ENCODE peak calls at places on chromosome 1, in seven cellular contexts. Q, C, D, K, T, A and R are unnamed samples.

GRCh38 chr1:208475951-208476824 is 232.0 kb upstream of the PLXNA2 start:
- DNase-seq in Q (no peak), D (peak), T (no peak), K (peak), C (peak), A (peak), R (peak)

GRCh38 chr1:226584164-226584563 is 35.6 kb downstream of the STUM start:
- DNase-seq in Q (no peak), C (no peak), D (no peak), K (no peak), T (no peak), A (no peak), R (no peak)

GRCh38 chr1:78483903-78484302 is 6.9 kb upstream of the PTGFR start:
- DNase-seq in Q (peak), A (no peak), D (no peak), T (no peak), C (no peak), K (peak), R (peak)

GRCh38 chr1:21149430-21149861 is 27.3 kb downstream of the EIF4G3 start:
- DNase-seq in T (no peak), A (no peak), Q (peak), D (peak), C (no peak), K (no peak), R (peak)

GRCh38 chr1:67824771-67825170 is 8.5 kb downstream of the GNG12 start:
- DNase-seq in K (no peak), Q (no peak), T (no peak), D (no peak), A (no peak), C (no peak), R (no peak)

GRCh38 chr1:39268906-39269305 is 64.4 kb downstream of the MACF1 start:
- DNase-seq in C (no peak), D (peak), T (peak), A (peak), Q (peak), K (peak), R (peak)

GRCh38 chr1:16006552-16007485 is 2.8 kb downstream of the SRARP start:
- DNase-seq in T (no peak), D (no peak), A (no peak), C (no peak), Q (peak), K (peak), R (peak)

GRCh38 chr1:153430561-153430960 is 14.2 kb downstream of the S100A7A start:
- DNase-seq in A (peak), Q (no peak), D (no peak), C (no peak), K (no peak), T (no peak), R (no peak)

GRCh38 chr1:204041803-204042505 is 31.0 kb upstream of the SOX13 start:
- DNase-seq in A (no peak), T (no peak), Q (peak), C (no peak), D (no peak), K (no peak), R (no peak)

GRCh38 chr1:41762251-41762650 is 156.5 kb downstream of the HIVEP3 start:
- DNase-seq in K (peak), C (no peak), Q (no peak), A (no peak), T (no peak), D (no peak), R (peak)

GRCh38 chr1:96557336-96557735 is 164.2 kb upstream of the PTBP2 start:
- DNase-seq in K (no peak), T (no peak), A (no peak), D (no peak), Q (peak), C (no peak), R (no peak)

GRCh38 chr1:37846634-37847339 is 12.6 kb downstream of the MTF1 start:
- DNase-seq in Q (no peak), C (no peak), D (peak), K (no peak), T (no peak), A (no peak), R (no peak)

GRCh38 chr1:54459714-54460113 is 53.5 kb upstream of the SSBP3 start:
- DNase-seq in A (no peak), Q (no peak), T (no peak), C (no peak), D (no peak), K (no peak), R (no peak)

GRCh38 chr1:226002667-226003501 is 3.7 kb upstream of the SDE2 start:
- DNase-seq in Q (peak), T (no peak), D (peak), K (peak), A (peak), C (peak), R (peak)

GRCh38 chr1:233061265-233061664 is 110.9 kb downstream of the NTPCR start:
- DNase-seq in T (no peak), D (no peak), C (no peak), A (no peak), Q (no peak), K (no peak), R (no peak)

GRCh38 chr1:31939484-31940329 is 1.5 kb upstream of the PTP4A2 start:
- DNase-seq in K (peak), D (peak), Q (peak), C (no peak), T (peak), A (peak), R (peak)

GRCh38 chr1:214551436-214552173 is at the start of gene PTPN14:
- DNase-seq in Q (peak), K (peak), T (peak), A (peak), D (peak), C (peak), R (peak)

GRCh38 chr1:75673399-75673798 is 51.1 kb upstream of the ACADM start:
- DNase-seq in T (no peak), Q (no peak), A (no peak), D (no peak), C (no peak), K (no peak), R (no peak)

GRCh38 chr1:210731193-210731592 is 402.5 kb downstream of the HHAT start:
- DNase-seq in Q (no peak), D (no peak), A (no peak), C (no peak), K (no peak), T (no peak), R (no peak)

GRCh38 chr1:30876451-30877204 is 31.9 kb downstream of the SDC3 start:
- DNase-seq in T (no peak), A (no peak), D (no peak), Q (no peak), K (no peak), C (no peak), R (no peak)
- H2AK5ac ChIP-seq in T (no peak), A (no peak), D (no peak), Q (peak), K (no peak), C (no peak), R (no peak)

DNA sequence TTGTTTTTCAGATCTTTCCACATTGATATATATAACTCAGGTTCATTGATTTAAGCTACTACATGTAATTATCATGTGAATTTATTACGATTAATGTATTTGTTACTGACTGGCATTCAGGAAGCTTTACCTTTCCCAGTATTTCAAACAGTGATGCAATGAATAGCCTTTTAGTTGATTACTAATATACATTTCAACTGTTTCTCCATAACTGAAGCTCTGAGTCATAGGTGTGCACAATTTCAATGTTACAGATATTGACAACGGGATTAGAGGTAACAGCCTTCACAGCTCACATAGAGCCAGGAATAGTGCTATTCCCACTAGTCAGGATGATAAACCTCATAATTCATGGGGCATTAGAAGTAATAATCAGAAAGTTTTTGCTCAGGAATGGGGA is 25.1 kb downstream of the RAVER2 start:
- DNase-seq in K (no peak), Q (no peak), D (no peak), A (no peak), T (no peak), C (no peak), R (no peak)
- H3K4ac ChIP-seq in K (no peak), Q (no peak), D (no peak), A (no peak), T (no peak), C (no peak), R (no peak)

DNA sequence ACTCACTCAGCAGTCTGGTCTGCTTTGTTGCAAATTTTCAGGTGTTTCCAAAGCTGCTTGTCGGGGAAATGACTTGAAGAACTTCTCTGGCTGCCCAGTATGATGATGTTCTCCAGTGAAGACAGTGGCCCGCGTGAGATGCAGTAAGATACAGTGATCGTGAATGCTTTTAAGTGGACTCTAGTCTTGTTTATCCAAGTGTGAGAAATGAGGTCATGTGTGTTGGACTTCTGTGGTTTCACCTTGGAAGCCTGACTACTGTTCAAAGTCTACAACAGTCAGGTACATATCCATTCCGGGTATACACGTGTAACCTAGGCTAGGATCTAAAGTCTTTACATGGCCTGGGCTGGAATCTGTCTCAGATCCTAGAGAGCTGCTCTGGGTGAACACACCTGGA is 29.1 kb downstream of the ZNF695 start:
- DNase-seq in A (no peak), C (no peak), D (no peak), K (no peak), T (no peak), Q (no peak), R (no peak)
- H2AK5ac ChIP-seq in A (no peak), C (no peak), D (no peak), K (no peak), T (no peak), Q (no peak), R (no peak)

DNA sequence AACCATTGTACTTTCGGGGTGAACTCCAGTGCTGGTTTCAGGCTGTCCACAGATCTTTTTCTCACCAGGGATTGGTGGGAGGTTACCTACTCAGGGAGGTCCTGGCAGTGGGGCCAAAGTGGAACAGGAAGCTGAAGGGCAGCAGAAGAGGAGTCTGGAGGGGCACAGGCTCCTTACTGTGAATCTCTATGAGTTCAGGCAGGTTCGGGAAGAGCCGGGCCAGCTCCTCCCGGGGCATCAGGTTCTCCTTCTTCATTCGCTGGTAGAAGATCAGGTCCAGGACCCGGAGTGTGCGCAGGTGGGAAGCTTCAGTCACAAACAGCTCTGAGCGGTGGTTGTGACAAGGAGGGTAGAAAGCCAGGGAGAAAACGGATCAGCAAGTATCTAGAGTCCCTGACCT is 26.7 kb downstream of the LRRC71 start:
- DNase-seq in T (no peak), Q (no peak), K (no peak), A (no peak), C (no peak), D (no peak), R (no peak)
- H3K4ac ChIP-seq in T (no peak), Q (no peak), K (no peak), A (no peak), C (no peak), D (no peak), R (no peak)

GRCh38 chr1:223348439-223348838 is 15.5 kb downstream of the SUSD4 start:
- DNase-seq in T (no peak), C (no peak), Q (no peak), D (no peak), K (no peak), A (no peak), R (no peak)
- H2AK5ac ChIP-seq in T (no peak), C (no peak), Q (no peak), D (no peak), K (no peak), A (no peak), R (no peak)

DNA sequence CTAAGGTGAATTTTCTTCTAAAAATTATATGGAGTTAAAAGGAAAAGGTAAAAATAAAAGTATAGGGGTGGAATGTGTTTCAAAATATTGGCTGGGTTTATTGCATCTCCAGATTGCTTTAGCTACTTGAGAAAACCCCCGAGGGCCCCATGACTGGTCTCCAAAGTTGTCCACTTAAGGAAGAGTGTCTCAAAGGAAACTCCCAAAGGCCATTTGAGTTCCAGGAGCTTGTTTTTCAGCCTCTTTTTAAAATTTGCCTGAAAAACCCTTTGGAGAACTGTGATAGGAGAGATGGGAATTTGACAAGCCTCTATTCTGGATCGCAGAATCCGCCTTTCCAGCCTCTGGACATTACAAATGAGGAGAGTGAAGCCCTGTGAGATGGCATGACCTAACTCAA is 225.6 kb downstream of the ZNF326 start:
- DNase-seq in A (no peak), K (no peak), C (no peak), Q (no peak), T (peak), D (no peak), R (no peak)
- H3K4ac ChIP-seq in A (no peak), K (no peak), C (no peak), Q (no peak), T (no peak), D (no peak), R (no peak)

DNA sequence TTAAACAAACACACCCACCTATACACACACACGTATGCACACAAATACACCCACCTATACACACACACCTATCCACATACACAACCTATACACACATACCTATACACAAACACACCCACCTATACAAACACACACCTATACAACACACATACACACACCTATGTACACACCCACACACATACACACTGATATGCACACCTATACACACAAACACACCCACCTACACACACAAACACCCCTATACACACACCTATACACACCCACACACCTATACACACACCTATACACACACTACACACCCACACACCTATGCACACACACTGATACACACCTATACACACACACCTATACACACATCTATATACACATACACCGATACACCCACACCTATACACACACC is 115.7 kb upstream of the VAMP3 start:
- DNase-seq in A (no peak), C (no peak), D (no peak), K (no peak), T (no peak), Q (no peak), R (no peak)
- H2AK5ac ChIP-seq in A (no peak), C (no peak), D (no peak), K (no peak), T (no peak), Q (no peak), R (no peak)